ENCODE peak calls at places on chromosomes 3 and 15, in nine cellular contexts. J is GM04504, K is NCI-H345, I is heart right ventricle, A is MV-4-11, Y is SHP77 treated with DMSO at 0.1 percent for 48 hours, N is ovary, E is C1 segment of cervical spinal cord, W is LoVo. M is an unnamed sample.

GRCh38 chr3:162710332-162711112 is 1213.9 kb downstream of the OTOL1 start:
- DNase-seq in I (no peak), K (no peak), A (no peak), E (no peak), Y (no peak), N (no peak), W (no peak), J (no peak), M (no peak)

GRCh38 chr15:92809064-92809879 is 90.9 kb upstream of the CHD2 start:
- DNase-seq in W (peak; percentile 99), J (peak; percentile 92), A (peak; percentile 97), I (peak; percentile 98), E (peak; percentile 94), Y (peak; percentile 92), N (peak; percentile 99), K (peak; percentile 96), M (peak; percentile 97)

GRCh38 chr3:45253316-45253715 is 27.2 kb upstream of the TMEM158 start:
- DNase-seq in N (no peak), I (no peak), E (no peak), K (no peak), W (no peak), Y (no peak), A (no peak), J (no peak), M (no peak)

GRCh38 chr3:126266291-126266840 is 86.0 kb upstream of the ALDH1L1 start:
- DNase-seq in W (no peak), J (no peak), K (no peak), Y (no peak), E (no peak), A (no peak), N (peak; percentile 64), I (peak; percentile 51), M (no peak)

GRCh38 chr3:104879919-104880318 is 486.8 kb upstream of the ALCAM start:
- DNase-seq in W (no peak), A (no peak), I (peak; percentile 6), E (no peak), K (no peak), J (no peak), Y (no peak), N (no peak), M (no peak)

GRCh38 chr3:161070252-161070930 is 34.8 kb downstream of the B3GALNT1 start:
- DNase-seq in E (no peak), J (no peak), Y (no peak), K (no peak), W (no peak), I (no peak), A (no peak), N (no peak), M (no peak)

GRCh38 chr15:100060276-100060926 is 281.4 kb downstream of the ADAMTS17 start:
- DNase-seq in E (no peak), A (no peak), Y (no peak), I (peak; percentile 54), K (no peak), W (no peak), N (no peak), J (no peak), M (no peak)

GRCh38 chr3:159928692-159929091 is 59.9 kb upstream of the IL12A start:
- DNase-seq in J (peak; percentile 97), A (peak; percentile 23), K (no peak), Y (no peak), N (no peak), E (no peak), I (no peak), W (peak; percentile 57), M (no peak)